ENCODE peak calls at places on chromosomes 5 and 9, in seven cellular contexts. J is activated CD8-positive, alpha-beta T cell treated with anti-CD3 and anti-CD28 coated beads, Interleukin-2, amount 10 ng/mL, durations not matched to agents 7 days and 5 days; C is stomach; M is ureter; N is activated naive CD4-positive, alpha-beta T cell treated with anti-CD3 and anti-CD28 coated beads, Interleukin-2, amount 50 U/mL, for 72 hours; Z is left ventricle myocardium inferior; L is body of pancreas. S is an unnamed sample.

GRCh38 chr9:655875-656274 is 185.6 kb upstream of the DMRT1 start:
- DNase-seq in J (no peak), C (peak), M (peak), N (no peak), Z (peak), L (peak), S (no peak)

GRCh38 chr5:139904566-139905400 is 109.2 kb downstream of the PSD2 start:
- DNase-seq in J (no peak), C (no peak), M (no peak), N (peak), Z (no peak), L (no peak), S (peak)

GRCh38 chr5:13662646-13663045 is 281.8 kb downstream of the DNAH5 start:
- DNase-seq in J (no peak), C (no peak), M (no peak), N (no peak), Z (no peak), L (no peak), S (no peak)

GRCh38 chr9:107593224-107593870 is 103.8 kb upstream of the KLF4 start:
- DNase-seq in J (no peak), C (no peak), M (no peak), N (no peak), Z (no peak), L (no peak), S (no peak)

GRCh38 chr5:152912924-152913323 is 507.8 kb upstream of the NMUR2 start:
- DNase-seq in J (no peak), C (no peak), M (no peak), N (no peak), Z (no peak), L (no peak), S (no peak)

GRCh38 chr5:90548069-90548593 is 10.5 kb upstream of the ADGRV1 start:
- DNase-seq in J (no peak), C (peak), M (peak), N (no peak), Z (no peak), L (peak), S (no peak)

GRCh38 chr9:91777437-91777836 is 172.6 kb downstream of the ROR2 start:
- DNase-seq in J (no peak), C (no peak), M (no peak), N (no peak), Z (no peak), L (no peak), S (no peak)

GRCh38 chr9:1761807-1762206 is 253.3 kb upstream of the SMARCA2 start:
- DNase-seq in J (no peak), C (no peak), M (no peak), N (no peak), Z (no peak), L (no peak), S (no peak)

GRCh38 chr9:127158995-127159801 is 36.8 kb upstream of the ANGPTL2 start:
- DNase-seq in J (no peak), C (peak), M (peak), N (peak), Z (no peak), L (peak), S (peak)

GRCh38 chr5:142432961-142433360 is 108.1 kb upstream of the SPRY4 start:
- DNase-seq in J (peak), C (no peak), M (no peak), N (no peak), Z (no peak), L (peak), S (no peak)

GRCh38 chr5:78647411-78647818 is 1.2 kb downstream of the LHFPL2 start:
- DNase-seq in J (no peak), C (no peak), M (no peak), N (no peak), Z (no peak), L (peak), S (no peak)

GRCh38 chr9:131666029-131666428 is 73.8 kb downstream of the RAPGEF1 start:
- DNase-seq in J (no peak), C (no peak), M (no peak), N (no peak), Z (no peak), L (no peak), S (no peak)

GRCh38 chr5:122965111-122965510 is 71.4 kb downstream of the PPIC start:
- DNase-seq in J (no peak), C (no peak), M (no peak), N (no peak), Z (no peak), L (no peak), S (no peak)

GRCh38 chr9:119026120-119026519 is 343.1 kb downstream of the BRINP1 start:
- DNase-seq in J (no peak), C (no peak), M (peak), N (no peak), Z (peak), L (peak), S (no peak)

GRCh38 chr5:179246227-179246626 is 99.0 kb downstream of the ADAMTS2 start:
- DNase-seq in J (no peak), C (no peak), M (no peak), N (no peak), Z (no peak), L (no peak), S (peak)

GRCh38 chr5:29252390-29252789 is 1941.1 kb upstream of the CDH6 start:
- DNase-seq in J (no peak), C (no peak), M (no peak), N (no peak), Z (no peak), L (no peak), S (peak)

GRCh38 chr5:157328277-157328912 is 62.5 kb downstream of the CYFIP2 start:
- DNase-seq in J (peak), C (peak), M (peak), N (peak), Z (peak), L (peak), S (peak)

GRCh38 chr9:110156902-110157301 is 51.1 kb downstream of the C9orf152 start:
- DNase-seq in J (peak), C (no peak), M (no peak), N (no peak), Z (no peak), L (peak), S (no peak)

GRCh38 chr5:95283022-95283615 is 1.8 kb downstream of the MCTP1 start:
- DNase-seq in J (no peak), C (no peak), M (no peak), N (no peak), Z (no peak), L (no peak), S (no peak)

GRCh38 chr5:168747987-168748777 is 169.0 kb upstream of the PANK3 start:
- DNase-seq in J (peak), C (no peak), M (peak), N (no peak), Z (peak), L (peak), S (peak)

GRCh38 chr5:81486711-81487110 is 92.8 kb upstream of the ACOT12 start:
- DNase-seq in J (no peak), C (no peak), M (no peak), N (no peak), Z (no peak), L (no peak), S (no peak)

GRCh38 chr9:98427491-98427890 is 172.0 kb upstream of the TBC1D2 start:
- DNase-seq in J (no peak), C (no peak), M (no peak), N (no peak), Z (no peak), L (no peak), S (no peak)

GRCh38 chr5:77213601-77214000 is 3.1 kb downstream of the PDE8B start:
- DNase-seq in J (no peak), C (no peak), M (no peak), N (no peak), Z (no peak), L (no peak), S (no peak)

GRCh38 chr9:15423328-15423985 is 781 bp downstream of the SNAPC3 start:
- DNase-seq in J (peak), C (no peak), M (no peak), N (no peak), Z (no peak), L (no peak), S (no peak)

GRCh38 chr5:111069839-111070238 is 1.7 kb upstream of the TSLP start:
- DNase-seq in J (no peak), C (no peak), M (no peak), N (no peak), Z (no peak), L (no peak), S (no peak)

GRCh38 chr9:103281126-103281525 is 286.0 kb downstream of the CYLC2 start:
- DNase-seq in J (no peak), C (no peak), M (no peak), N (no peak), Z (no peak), L (no peak), S (no peak)

GRCh38 chr9:94824401-94824800 is 97.9 kb downstream of the AOPEP start:
- DNase-seq in J (no peak), C (no peak), M (no peak), N (no peak), Z (no peak), L (no peak), S (no peak)

GRCh38 chr5:141799507-141800167 is 78.6 kb downstream of the PCDH1 start:
- DNase-seq in J (no peak), C (no peak), M (no peak), N (no peak), Z (no peak), L (no peak), S (no peak)

GRCh38 chr9:122307925-122308324 is 43.2 kb downstream of the MRRF start:
- DNase-seq in J (no peak), C (no peak), M (no peak), N (no peak), Z (no peak), L (no peak), S (no peak)

GRCh38 chr5:61327761-61328753 is 4.0 kb upstream of the ZSWIM6 start:
- DNase-seq in J (peak), C (no peak), M (no peak), N (no peak), Z (no peak), L (no peak), S (no peak)

GRCh38 chr5:111385970-111386831 is 126.1 kb downstream of the STARD4 start:
- DNase-seq in J (no peak), C (no peak), M (no peak), N (no peak), Z (no peak), L (no peak), S (no peak)

GRCh38 chr9:118594428-118594827 is 774.8 kb downstream of the BRINP1 start:
- DNase-seq in J (no peak), C (no peak), M (no peak), N (no peak), Z (no peak), L (no peak), S (no peak)

GRCh38 chr5:4570047-4571015 is 569.8 kb upstream of the ADAMTS16 start:
- DNase-seq in J (no peak), C (no peak), M (no peak), N (no peak), Z (no peak), L (no peak), S (no peak)

GRCh38 chr9:99737649-99738048 is 84.0 kb upstream of the NR4A3 start:
- DNase-seq in J (no peak), C (no peak), M (no peak), N (no peak), Z (no peak), L (no peak), S (no peak)

GRCh38 chr9:133803028-133803585 is 65.0 kb upstream of the SARDH start:
- DNase-seq in J (no peak), C (no peak), M (no peak), N (no peak), Z (no peak), L (no peak), S (no peak)

GRCh38 chr5:157571357-157571827 is 4.2 kb downstream of the ADAM19 start:
- DNase-seq in J (peak), C (no peak), M (no peak), N (no peak), Z (no peak), L (peak), S (no peak)

GRCh38 chr5:136337788-136338187 is 27.6 kb downstream of the TRPC7 start:
- DNase-seq in J (no peak), C (no peak), M (no peak), N (no peak), Z (no peak), L (no peak), S (no peak)

GRCh38 chr5:158013939-158014338 is 155.0 kb upstream of the CLINT1 start:
- DNase-seq in J (no peak), C (no peak), M (peak), N (no peak), Z (no peak), L (peak), S (peak)

S was measured in WTC11.